ENCODE peak calls at places on chromosomes 5 and 9, in six cellular contexts. R, W, H, K, P and G are unnamed samples.
A peak's percentile ranks its signal among the peaks of the same experiment; 100 is the strongest.

GRCh38 chr5:17203329-17204132 is 13.9 kb upstream of the BASP1 start:
- DNase-seq in W (no peak), H (no peak), K (peak; percentile 60), R (no peak), P (peak; percentile 83), G (no peak)

GRCh38 chr9:82154573-82154972 is 166.0 kb downstream of the SPATA31D1 start:
- DNase-seq in R (no peak), W (no peak), H (no peak), K (no peak), P (no peak), G (no peak)

GRCh38 chr5:78221964-78222451 is 72.5 kb downstream of the AP3B1 start:
- DNase-seq in K (no peak), P (peak; percentile 60), R (no peak), H (no peak), W (no peak), G (peak; percentile 84)

GRCh38 chr9:36765468-36766341 is 193.0 kb downstream of the MELK start:
- DNase-seq in W (no peak), K (peak; percentile 22), P (peak; percentile 43), H (no peak), R (peak; percentile 95), G (peak; percentile 94)

GRCh38 chr5:167906209-167906853 is 385.1 kb upstream of the WWC1 start:
- DNase-seq in H (no peak), W (no peak), R (no peak), P (no peak), K (no peak), G (no peak)

GRCh38 chr9:132411091-132411508 is 1.1 kb downstream of the CFAP77 start:
- DNase-seq in P (peak; percentile 3), K (peak; percentile 14), R (peak; percentile 77), W (no peak), H (no peak), G (peak; percentile 74)

GRCh38 chr9:31916591-31917223 is 467.7 kb upstream of the ACO1 start:
- DNase-seq in K (no peak), H (no peak), R (no peak), P (no peak), W (no peak), G (no peak)

GRCh38 chr5:38780950-38781349 is 64.9 kb upstream of the OSMR start:
- DNase-seq in K (peak; percentile 80), H (peak; percentile 48), R (no peak), W (no peak), P (peak; percentile 84), G (no peak)

GRCh38 chr9:107711528-107711927 is 222.0 kb upstream of the KLF4 start:
- DNase-seq in H (peak; percentile 73), P (peak; percentile 98), K (peak; percentile 89), R (no peak), W (peak; percentile 84), G (no peak)

GRCh38 chr9:99466104-99466503 is 244.0 kb downstream of the SEC61B start:
- DNase-seq in R (no peak), H (no peak), K (no peak), P (no peak), W (no peak), G (no peak)

GRCh38 chr5:102106599-102106998 is 189.5 kb downstream of the SLCO4C1 start:
- DNase-seq in R (no peak), K (no peak), P (no peak), H (no peak), W (no peak), G (no peak)

DNA sequence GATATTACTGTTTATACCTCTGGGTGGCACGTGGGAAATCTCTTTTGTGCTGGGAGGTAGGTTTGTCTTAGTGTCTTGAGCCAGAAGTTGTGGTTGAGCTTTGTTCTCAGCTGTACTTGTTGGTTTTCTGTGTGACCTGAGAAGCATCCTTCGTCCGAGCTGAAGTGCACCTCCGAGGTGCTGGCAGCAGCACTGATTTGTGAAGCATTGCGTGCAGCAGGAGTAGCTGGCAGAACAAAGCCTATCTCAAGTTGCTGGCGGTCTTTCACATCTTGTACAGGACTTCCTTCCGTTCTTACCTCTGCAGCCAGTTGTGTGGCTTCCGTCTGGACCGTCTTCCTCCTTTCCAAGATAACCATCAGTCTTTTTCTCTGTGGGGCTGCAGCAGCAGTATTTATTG is 4.3 kb downstream of the PRRC2B start:
- DNase-seq in H (no peak), R (peak; percentile 83), W (no peak), P (no peak), K (peak; percentile 71), G (peak; percentile 56)
- H3K4me3 ChIP-seq in H (no peak overlapping the region), R (peak overlapping the region; percentile 2), W (no peak overlapping the region), P (no peak overlapping the region), K (no peak overlapping the region), G (peak overlapping the region; percentile 16)

DNA sequence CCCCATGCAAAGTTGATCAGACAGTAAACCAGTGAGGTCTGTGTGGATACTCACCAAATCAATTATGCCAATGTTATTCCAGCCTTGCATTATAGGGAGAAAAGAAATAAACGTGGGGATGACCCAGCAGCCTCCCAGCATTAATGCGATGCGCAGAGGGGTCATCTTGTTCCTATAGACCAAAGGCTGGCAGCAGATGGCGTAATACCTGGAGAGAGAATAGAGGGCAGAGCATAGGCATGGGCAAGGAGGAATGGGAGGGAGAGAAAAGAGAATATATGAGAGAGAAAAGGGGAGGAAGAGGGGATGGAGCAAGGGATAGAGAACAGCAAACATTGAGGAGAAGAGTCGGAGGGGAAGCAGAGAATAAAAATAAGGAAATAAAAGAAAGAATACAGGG is 131.2 kb downstream of the HTR4 start:
- DNase-seq in W (no peak), R (no peak), P (no peak), K (no peak), H (no peak), G (no peak)
- TF ChIP-seq CTCF in W (no peak), R (no peak), P (no peak), K (no peak), H (no peak), G (no peak)

GRCh38 chr5:95076395-95077165 is 208.3 kb downstream of the MCTP1 start:
- DNase-seq in H (no peak), W (no peak), R (no peak), P (no peak), K (no peak), G (no peak)

GRCh38 chr5:95081500-95082355 is 203.2 kb downstream of the MCTP1 start:
- DNase-seq in K (peak; percentile 85), W (peak; percentile 54), H (peak; percentile 63), R (peak; percentile 54), P (peak; percentile 62), G (peak; percentile 51)

GRCh38 chr5:95080456-95080855 is 204.4 kb downstream of the MCTP1 start:
- DNase-seq in W (no peak), R (no peak), P (no peak), K (peak; percentile 6), H (no peak), G (no peak)

GRCh38 chr5:95078868-95079267 is 206.0 kb downstream of the MCTP1 start:
- DNase-seq in H (no peak), W (no peak), R (no peak), K (no peak), P (no peak), G (no peak)

GRCh38 chr5:95080026-95080425 is 204.9 kb downstream of the MCTP1 start:
- DNase-seq in H (no peak), W (no peak), K (no peak), P (no peak), R (no peak), G (no peak)
- H3K4me3 ChIP-seq in H (no peak overlapping the region), W (no peak overlapping the region), K (no peak overlapping the region), P (no peak overlapping the region), R (no peak overlapping the region), G (peak overlapping the region; percentile 54)

GRCh38 chr5:172544371-172545120 is 90.2 kb upstream of the SH3PXD2B start:
- DNase-seq in R (no peak), P (no peak), K (no peak), H (no peak), W (no peak), G (no peak)
- TF ChIP-seq CTCF in R (no peak), P (no peak), K (no peak), H (no peak), W (no peak), G (no peak)

DNA sequence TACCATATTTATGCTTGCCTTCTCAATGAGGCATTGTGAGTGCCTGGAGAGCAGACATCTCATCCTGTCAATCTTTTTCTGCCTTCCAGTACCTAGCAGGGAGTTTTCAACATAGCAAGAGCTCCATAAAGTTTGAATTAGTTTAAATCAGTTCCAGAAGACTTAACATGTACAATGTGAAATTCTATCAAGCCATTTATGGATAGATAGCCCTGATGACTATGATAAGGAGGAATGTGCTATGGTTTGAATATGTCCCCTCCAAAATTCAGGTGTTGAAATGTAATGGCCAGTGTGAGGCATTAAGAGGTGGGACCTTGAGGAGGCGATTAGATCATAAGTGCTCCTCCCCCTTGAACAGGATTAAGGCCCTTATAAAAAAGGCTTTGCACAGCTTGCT is 306.9 kb upstream of the SMARCA2 start:
- DNase-seq in P (no peak), K (no peak), W (no peak), H (no peak), R (no peak), G (no peak)
- H3K4me3 ChIP-seq in P (no peak overlapping the region), K (no peak overlapping the region), W (no peak overlapping the region), H (no peak overlapping the region), R (no peak overlapping the region), G (no peak overlapping the region)

GRCh38 chr5:110040178-110040577 is 350.5 kb downstream of the MAN2A1 start:
- DNase-seq in K (no peak), P (no peak), H (no peak), R (no peak), W (no peak), G (no peak)
- TF ChIP-seq CTCF in K (no peak), P (peak; percentile 25), H (peak; percentile 19), R (no peak), W (peak; percentile 19), G (peak; percentile 4)

DNA sequence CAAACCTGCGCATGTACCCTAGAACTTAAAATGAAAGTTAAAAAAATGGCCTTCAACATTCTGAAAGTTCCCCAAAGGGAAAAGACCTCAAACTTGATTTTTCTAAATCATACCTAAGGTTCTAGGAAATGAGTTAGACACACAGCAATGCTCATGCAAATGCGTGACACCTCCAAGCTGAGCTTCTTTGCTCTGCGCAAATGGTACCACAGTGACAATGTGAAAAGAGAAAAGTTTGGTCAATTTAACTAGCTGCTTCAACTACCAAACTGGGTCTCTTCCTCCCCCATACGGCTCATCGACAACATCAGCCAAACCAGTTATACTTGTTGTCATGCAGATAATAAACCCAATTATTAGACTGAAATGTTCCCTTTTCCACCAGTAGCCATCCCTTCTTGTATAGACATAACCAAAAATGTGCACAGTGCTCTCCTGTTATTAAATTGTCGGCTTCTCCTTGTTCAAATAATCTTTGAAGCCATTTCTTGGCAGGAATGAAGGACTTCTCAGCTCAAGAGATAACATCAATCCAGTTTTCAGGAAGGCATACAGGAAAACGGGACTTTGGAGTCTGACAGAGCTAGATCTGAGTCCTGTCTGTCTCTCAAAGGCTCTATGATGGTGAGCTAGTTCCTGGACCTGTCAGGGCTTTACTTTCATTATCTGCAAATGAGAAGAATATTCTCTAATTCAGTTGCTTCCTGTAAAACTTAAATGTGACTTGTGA is 185.6 kb upstream of the NR3C1 start:
- DNase-seq in H (no peak), P (no peak), W (no peak), R (no peak), K (no peak), G (no peak)
- H3K4me3 ChIP-seq in H (no peak overlapping the region), P (no peak overlapping the region), W (no peak overlapping the region), R (no peak overlapping the region), K (no peak overlapping the region), G (no peak overlapping the region)